ENCODE peak calls at places on chromosomes 16 and 17, in eight cellular contexts. G, C, M, N, Z, Y, W and B are unnamed samples.

GRCh38 chr17:78159575-78160158 is 8.7 kb upstream of the SYNGR2 start:
- DNase-seq in M (no peak), G (no peak), W (no peak), Z (no peak), Y (no peak), N (no peak), C (no peak), B (no peak)

GRCh38 chr16:78462261-78463208 is 363.1 kb downstream of the WWOX start:
- DNase-seq in W (no peak), N (no peak), G (no peak), M (no peak), Z (no peak), Y (no peak), C (no peak), B (no peak)

GRCh38 chr17:7849185-7850117 is 5.4 kb upstream of the TMEM88 start:
- DNase-seq in C (no peak), G (no peak), W (no peak), Z (no peak), M (peak), N (no peak), Y (peak), B (no peak)

GRCh38 chr17:17853811-17854527 is 17.2 kb upstream of the SREBF1 start:
- DNase-seq in C (no peak), G (peak), N (no peak), Z (no peak), W (no peak), Y (no peak), M (no peak), B (no peak)

GRCh38 chr17:56929362-56929969 is 15.6 kb upstream of the TRIM25 start:
- DNase-seq in N (no peak), Z (no peak), W (no peak), Y (no peak), M (no peak), G (no peak), C (no peak), B (no peak)

GRCh38 chr16:9094008-9094846 is 2.8 kb downstream of the HAPSTR1 start:
- DNase-seq in W (no peak), N (no peak), M (no peak), Y (no peak), Z (no peak), C (no peak), G (peak), B (no peak)

GRCh38 chr17:47703191-47703591 is 9.2 kb downstream of the TBKBP1 start:
- DNase-seq in C (no peak), M (peak), Z (no peak), N (no peak), G (peak), W (no peak), Y (peak), B (no peak)

GRCh38 chr17:19264681-19265080 is 27.5 kb downstream of the EPN2 start:
- DNase-seq in N (no peak), W (no peak), M (no peak), Z (no peak), C (no peak), Y (peak), G (no peak), B (no peak)

GRCh38 chr17:2400474-2400866 is 390 bp downstream of the MNT start:
- DNase-seq in M (peak), Y (peak), N (no peak), C (no peak), Z (peak), G (peak), W (no peak), B (peak)

GRCh38 chr17:45345554-45346254 is 28.9 kb upstream of the MAP3K14 start:
- DNase-seq in Z (no peak), Y (no peak), C (peak), M (peak), W (no peak), G (no peak), N (no peak), B (no peak)

GRCh38 chr17:2084766-2085647 is 30.1 kb downstream of the HIC1 start:
- DNase-seq in W (no peak), Y (no peak), M (peak), C (peak), G (no peak), Z (no peak), N (peak), B (no peak)

GRCh38 chr16:67862623-67863583 is 9.9 kb upstream of the EDC4 start:
- DNase-seq in C (peak), N (peak), W (peak), G (no peak), Y (no peak), Z (no peak), M (peak), B (no peak)

GRCh38 chr17:81074440-81074839 is 39.5 kb downstream of the BAIAP2 start:
- DNase-seq in Z (no peak), G (no peak), M (no peak), Y (no peak), C (no peak), W (no peak), N (no peak), B (no peak)

GRCh38 chr17:77872199-77872598 is 86.3 kb upstream of the TNRC6C start:
- DNase-seq in N (no peak), G (no peak), M (no peak), Y (peak), W (no peak), Z (no peak), C (no peak), B (peak)

GRCh38 chr17:68036304-68037147 is 991 bp downstream of the KPNA2 start:
- DNase-seq in W (no peak), G (no peak), C (peak), N (no peak), Y (no peak), Z (no peak), M (no peak), B (no peak)

GRCh38 chr16:11497329-11497805 is 89.4 kb downstream of the LITAF start:
- DNase-seq in G (peak), M (peak), W (peak), Y (peak), N (peak), Z (peak), C (peak), B (no peak)

GRCh38 chr16:89308391-89309333 is 91.2 kb downstream of the ZNF778 start:
- DNase-seq in Y (peak), G (no peak), Z (peak), M (no peak), N (no peak), W (no peak), C (no peak), B (peak)

GRCh38 chr17:16931318-16932060 is 40.4 kb downstream of the TNFRSF13B start:
- DNase-seq in C (no peak), W (no peak), M (peak), G (no peak), Z (no peak), Y (peak), N (no peak), B (no peak)

GRCh38 chr16:87332150-87332549 is 15.0 kb upstream of the C16orf95 start:
- DNase-seq in M (no peak), Z (no peak), G (no peak), W (no peak), C (peak), N (no peak), Y (peak), B (no peak)

GRCh38 chr17:9576521-9577401 is at the start of gene CFAP52:
- DNase-seq in W (peak), Z (peak), N (peak), Y (peak), C (peak), M (peak), G (peak), B (peak)

GRCh38 chr17:71516149-71516548 is 604.7 kb upstream of the SOX9 start:
- DNase-seq in N (no peak), Y (no peak), C (no peak), M (no peak), Z (no peak), W (no peak), G (no peak), B (no peak)

GRCh38 chr16:10322723-10323527 is 62.9 kb upstream of the ATF7IP2 start:
- DNase-seq in M (no peak), G (no peak), N (no peak), Y (no peak), Z (no peak), C (no peak), W (no peak), B (no peak)

GRCh38 chr17:60743812-60744211 is 66.2 kb downstream of the BCAS3 start:
- DNase-seq in N (no peak), Z (no peak), C (no peak), W (no peak), Y (no peak), G (no peak), M (no peak), B (no peak)

GRCh38 chr16:49700222-49700927 is 155.5 kb downstream of the ZNF423 start:
- DNase-seq in Y (no peak), N (no peak), G (no peak), W (no peak), C (no peak), M (peak), Z (peak), B (no peak)

GRCh38 chr17:74272731-74273201 is 1.3 kb upstream of the DNAI2 start:
- DNase-seq in C (peak), M (no peak), G (no peak), N (no peak), Z (no peak), W (no peak), Y (no peak), B (no peak)

DNA sequence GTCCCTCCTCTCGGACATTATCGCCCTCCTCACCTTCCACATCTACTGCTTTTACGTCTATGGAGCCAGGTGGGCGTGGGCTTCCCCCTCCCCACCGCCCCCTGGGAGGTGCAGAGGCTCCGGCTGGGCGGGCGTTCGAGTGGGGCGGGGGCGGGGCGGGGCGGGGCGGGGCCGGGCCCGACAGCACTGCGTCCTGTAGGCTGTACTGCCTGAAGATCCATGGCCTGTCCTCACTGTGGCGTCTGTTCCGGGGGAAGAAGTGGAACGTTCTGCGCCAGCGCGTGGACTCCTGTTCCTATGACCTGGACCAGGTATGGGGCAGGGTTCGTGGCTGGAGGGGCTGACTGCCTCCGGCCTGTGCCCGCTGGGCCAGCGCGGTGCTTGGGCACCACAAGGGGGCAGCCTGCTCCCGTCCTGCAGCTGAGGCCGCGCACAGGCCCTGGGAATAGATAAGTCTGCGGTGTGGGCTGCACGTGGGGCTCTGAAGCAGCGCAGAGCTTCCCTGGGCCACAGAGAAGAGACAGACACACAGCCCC is 9.2 kb downstream of the PIGQ start:
- DNase-seq in G (peak), W (no peak), Y (peak), C (peak), M (peak), N (peak), Z (peak), B (peak)
- H3K4me3 ChIP-seq in G (no peak), W (no peak), Y (peak), C (no peak), M (no peak), N (peak), Z (no peak), B (no peak)

DNA sequence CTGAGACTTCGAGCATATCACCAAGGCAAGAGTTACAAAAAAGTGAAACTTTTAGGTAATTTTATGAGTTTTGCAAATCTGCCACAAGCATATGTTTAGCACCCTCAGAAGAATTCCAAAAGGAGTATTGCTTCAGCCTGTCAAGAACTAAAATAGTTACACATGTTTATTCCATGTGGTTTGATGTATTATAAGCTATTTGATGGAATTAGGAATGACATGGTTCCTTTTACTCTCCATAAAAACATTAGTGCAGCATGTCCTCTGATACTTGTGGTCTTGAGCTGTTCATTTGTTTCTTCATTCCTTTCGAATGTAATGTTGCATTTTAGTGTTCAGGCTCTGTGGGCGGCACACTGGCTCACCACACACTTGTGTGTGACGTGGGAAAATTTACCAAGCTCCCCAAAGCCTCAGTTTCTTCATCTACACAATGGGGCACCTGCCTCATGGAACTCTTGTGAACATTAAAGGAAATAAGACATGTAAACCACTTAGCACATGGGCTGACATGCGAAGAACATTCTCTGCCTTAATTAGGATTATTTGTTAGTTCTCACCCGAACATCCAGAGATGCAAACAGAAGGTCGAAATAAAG is 204.2 kb upstream of the FOXF1 start:
- DNase-seq in M (peak), N (no peak), C (no peak), G (no peak), W (no peak), Z (no peak), Y (no peak), B (no peak)
- H3K27ac ChIP-seq in M (peak), N (no peak), C (no peak), G (no peak), W (no peak), Z (no peak), Y (no peak), B (no peak)

DNA sequence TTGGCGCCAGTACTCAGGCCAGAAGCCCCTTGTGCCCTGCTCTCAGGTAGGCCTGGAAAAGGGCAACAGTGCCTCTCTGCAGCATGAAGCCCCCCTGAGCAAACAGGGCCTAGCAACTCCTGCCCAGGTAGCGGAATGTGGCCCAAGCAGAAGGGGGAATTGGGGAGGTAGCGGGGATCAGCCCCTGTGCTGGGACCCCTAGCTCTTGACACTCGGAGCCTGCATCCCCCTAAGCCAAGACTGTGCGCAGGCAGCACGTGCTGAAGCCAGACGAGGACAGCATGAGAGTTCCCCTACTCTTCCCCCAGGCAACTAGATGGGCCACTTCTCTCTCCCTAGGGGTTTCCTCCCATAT is 823 bp upstream of the CD2BP2 start:
- DNase-seq in W (no peak), C (no peak), M (no peak), Y (peak), Z (no peak), G (no peak), N (no peak), B (no peak)
- H3K4me3 ChIP-seq in W (peak), C (peak), M (peak), Y (peak), Z (peak), G (no peak), N (peak), B (peak)

DNA sequence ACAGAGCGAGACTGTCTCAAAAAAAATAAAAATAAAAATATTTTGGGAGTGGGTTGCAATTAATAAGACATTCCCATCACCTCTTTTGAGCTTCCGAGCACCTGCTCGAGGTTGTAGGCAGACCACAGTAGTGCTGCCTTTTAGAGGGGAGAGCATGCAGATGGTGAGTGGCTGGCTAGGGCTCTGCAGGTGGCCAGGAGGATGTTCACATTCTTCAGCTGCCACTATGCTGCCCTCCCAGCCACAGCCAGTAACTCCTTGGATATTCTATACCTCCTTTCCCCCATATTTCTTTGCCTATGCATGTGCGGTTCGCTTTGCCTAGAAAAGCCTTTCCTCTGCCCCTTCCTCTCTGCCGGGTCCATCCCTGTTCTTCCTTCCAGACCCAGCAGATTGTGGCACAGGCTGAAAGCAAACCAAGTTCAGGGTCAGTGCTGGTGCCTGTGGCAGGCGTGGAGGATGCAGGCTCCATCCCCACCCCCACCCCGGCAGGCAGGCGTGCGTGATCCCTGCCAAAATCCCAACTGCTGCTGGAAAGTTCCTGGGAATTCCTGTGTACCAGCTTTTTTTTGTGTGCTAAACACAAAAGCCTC is 33.9 kb upstream of the CMIP start:
- DNase-seq in Z (peak), G (no peak), C (no peak), M (no peak), W (no peak), Y (no peak), N (no peak), B (no peak)
- H3K27ac ChIP-seq in Z (no peak), G (no peak), C (no peak), M (no peak), W (no peak), Y (no peak), N (no peak), B (no peak)